ENCODE peak calls at places on chromosomes 2 and 18, in five cellular contexts. Z, R, V, X and F are unnamed samples.
A peak's percentile ranks its signal among the peaks of the same experiment; 100 is the strongest.

GRCh38 chr2:143284087-143284675 is 155.0 kb downstream of the ARHGAP15 start:
- DNase-seq in Z (no peak), R (peak; percentile 75), V (no peak), X (no peak), F (peak; percentile 1)

GRCh38 chr2:28956890-28957289 is 24.2 kb upstream of the TOGARAM2 start:
- DNase-seq in Z (no peak), R (no peak), V (peak; percentile 29), X (no peak), F (no peak)

GRCh38 chr2:162175720-162176119 is 23.7 kb upstream of the GCG start:
- DNase-seq in Z (no peak), R (no peak), V (no peak), X (no peak), F (no peak)

GRCh38 chr18:74595425-74595824 is 2.2 kb upstream of the ZNF407 start:
- DNase-seq in Z (no peak), R (no peak), V (no peak), X (no peak), F (no peak)

GRCh38 chr18:23225518-23225917 is 90.2 kb downstream of the CABLES1 start:
- DNase-seq in Z (no peak), R (no peak), V (no peak), X (no peak), F (peak; percentile 42)

GRCh38 chr18:73120626-73121025 is 252.8 kb upstream of the NETO1 start:
- DNase-seq in Z (no peak), R (no peak), V (no peak), X (no peak), F (no peak)

GRCh38 chr2:101546376-101547058 is 71.6 kb upstream of the RFX8 start:
- DNase-seq in Z (no peak), R (peak; percentile 80), V (no peak), X (no peak), F (no peak)

GRCh38 chr2:188664391-188664790 is 309.8 kb upstream of the COL3A1 start:
- DNase-seq in Z (no peak), R (no peak), V (no peak), X (no peak), F (no peak)

GRCh38 chr2:1493361-1494126 is 80.3 kb downstream of the TPO start:
- DNase-seq in Z (peak; percentile 80), R (no peak), V (no peak), X (peak; percentile 1), F (no peak)

GRCh38 chr2:206323486-206323885 is 49.0 kb downstream of the ZDBF2 start:
- DNase-seq in Z (no peak), R (no peak), V (no peak), X (no peak), F (no peak)

GRCh38 chr18:53442415-53442783 is 782.1 kb downstream of the MBD2 start:
- DNase-seq in Z (no peak), R (no peak), V (no peak), X (no peak), F (no peak)

GRCh38 chr2:187148059-187148714 is 299.2 kb upstream of the ZSWIM2 start:
- DNase-seq in Z (no peak), R (no peak), V (no peak), X (no peak), F (no peak)

GRCh38 chr2:47867205-47867604 is 39.1 kb downstream of the FBXO11 start:
- DNase-seq in Z (no peak), R (no peak), V (peak; percentile 41), X (no peak), F (peak; percentile 17)

GRCh38 chr2:232577841-232578240 is 27.4 kb downstream of the EIF4E2 start:
- DNase-seq in Z (no peak), R (no peak), V (no peak), X (no peak), F (no peak)

GRCh38 chr18:11149441-11150270 is at the start of gene PIEZO2:
- DNase-seq in Z (peak; percentile 30), R (no peak), V (peak; percentile 49), X (peak; percentile 61), F (peak; percentile 84)

GRCh38 chr2:137935591-137935990 is 28.7 kb upstream of the HNMT start:
- DNase-seq in Z (no peak), R (no peak), V (no peak), X (no peak), F (no peak)

DNA sequence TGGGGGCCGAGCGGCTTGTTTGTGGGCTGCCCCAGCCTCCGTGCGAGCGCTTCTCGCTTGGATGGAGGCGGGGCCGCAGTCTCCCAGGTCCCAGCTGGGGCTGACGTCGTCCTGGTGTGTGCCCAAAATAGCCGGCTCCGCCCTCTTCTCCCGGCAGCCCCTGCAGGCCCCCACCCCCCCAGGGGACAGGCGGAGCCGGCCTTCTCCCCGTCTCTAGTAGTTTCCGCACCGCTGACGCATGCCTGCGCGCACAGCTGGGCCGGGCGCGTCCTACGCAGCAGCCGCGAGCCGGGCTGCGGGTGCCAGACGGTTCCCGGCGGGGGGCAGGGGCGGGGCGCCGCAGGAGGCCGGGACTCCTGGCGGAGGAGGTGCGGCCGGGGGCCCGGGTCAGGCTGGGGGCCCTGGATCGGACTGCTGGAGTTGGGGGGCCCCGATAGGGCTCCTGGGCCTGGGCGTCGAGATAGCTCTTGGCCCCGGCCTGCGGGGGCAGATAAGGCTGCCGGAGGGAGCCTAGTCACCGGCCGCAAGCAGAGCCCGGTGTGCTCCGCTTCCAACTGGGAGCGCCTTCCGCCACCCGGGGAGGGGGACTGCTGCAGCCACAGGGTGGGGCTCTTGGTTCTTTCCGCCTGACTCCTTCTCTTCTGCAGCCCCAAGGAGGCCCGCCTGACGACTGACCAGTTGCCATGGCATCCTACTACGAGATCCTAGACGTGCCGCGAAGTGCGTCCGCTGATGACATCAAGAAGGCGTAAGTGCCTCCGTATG is at the start of gene DNAJB2:
- DNase-seq in Z (peak; percentile 99), R (peak; percentile 99), V (peak; percentile 99), X (peak; percentile 99), F (peak; percentile 95)
- TF ChIP-seq POLR2A in Z (peak; percentile 89), R (no peak), V (peak; percentile 93), X (peak; percentile 97), F (peak; percentile 78)

GRCh38 chr18:46104128-46104911 is at the start of gene HAUS1:
- DNase-seq in Z (peak; percentile 95), R (peak; percentile 91), V (peak; percentile 93), X (peak; percentile 92), F (peak; percentile 56)
- TF ChIP-seq POLR2A in Z (peak; percentile 77), R (peak; percentile 61), V (peak; percentile 79), X (peak; percentile 65), F (peak; percentile 63)

DNA sequence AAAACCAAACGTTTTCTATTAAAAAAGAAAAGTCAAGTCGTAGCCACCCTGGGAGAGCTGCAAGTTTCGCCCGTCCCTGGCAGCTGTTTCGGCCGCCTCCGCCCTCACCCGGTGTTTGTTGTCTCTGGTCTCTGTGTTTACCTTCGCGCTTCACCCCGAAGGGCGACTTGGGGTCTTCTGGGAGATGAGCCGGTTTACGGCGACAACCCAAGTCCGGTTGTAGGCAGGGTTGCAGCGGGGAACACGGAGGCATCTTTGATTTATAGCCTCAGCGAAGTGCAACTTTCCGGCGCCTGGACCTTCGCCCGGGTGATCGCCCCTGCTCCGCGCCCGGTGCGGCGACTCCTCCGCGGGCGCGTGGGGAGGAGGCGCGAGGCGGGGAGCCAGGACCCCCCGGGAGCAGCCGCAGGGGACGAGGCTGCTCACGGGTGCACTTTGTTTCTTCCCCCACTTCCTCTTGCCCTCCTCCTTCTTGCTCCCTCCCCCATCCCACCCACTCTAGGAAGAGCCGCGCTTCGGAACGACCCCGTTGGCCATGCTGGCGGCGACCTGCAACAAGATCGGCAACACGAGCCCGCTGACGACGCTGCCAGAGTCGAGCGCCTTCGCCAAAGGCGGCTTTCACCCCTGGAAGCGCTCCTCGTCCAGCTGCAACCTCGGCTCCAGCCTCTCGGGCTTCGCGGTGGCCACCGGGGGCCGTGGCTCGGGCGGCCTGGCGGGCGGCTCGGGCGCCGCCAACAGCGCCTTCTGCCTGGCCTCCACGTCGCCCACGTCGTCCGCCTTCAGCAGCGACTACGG is 1.1 kb downstream of the SP9 start:
- DNase-seq in Z (no peak), R (peak; percentile 60), V (no peak), X (no peak), F (peak; percentile 63)
- TF ChIP-seq POLR2A in Z (no peak), R (no peak), V (no peak), X (no peak), F (no peak)

GRCh38 chr2:15818881-15819280 is 121.5 kb upstream of the MYCN start:
- DNase-seq in Z (no peak), R (no peak), V (no peak), X (no peak), F (no peak)

GRCh38 chr2:15816674-15817406 is 123.5 kb upstream of the MYCN start:
- DNase-seq in Z (no peak), R (no peak), V (no peak), X (no peak), F (no peak)

GRCh38 chr2:15818186-15818795 is 122.1 kb upstream of the MYCN start:
- DNase-seq in Z (no peak), R (no peak), V (no peak), X (no peak), F (no peak)

GRCh38 chr2:15816226-15816625 is 124.1 kb upstream of the MYCN start:
- DNase-seq in Z (no peak), R (no peak), V (no peak), X (no peak), F (no peak)

DNA sequence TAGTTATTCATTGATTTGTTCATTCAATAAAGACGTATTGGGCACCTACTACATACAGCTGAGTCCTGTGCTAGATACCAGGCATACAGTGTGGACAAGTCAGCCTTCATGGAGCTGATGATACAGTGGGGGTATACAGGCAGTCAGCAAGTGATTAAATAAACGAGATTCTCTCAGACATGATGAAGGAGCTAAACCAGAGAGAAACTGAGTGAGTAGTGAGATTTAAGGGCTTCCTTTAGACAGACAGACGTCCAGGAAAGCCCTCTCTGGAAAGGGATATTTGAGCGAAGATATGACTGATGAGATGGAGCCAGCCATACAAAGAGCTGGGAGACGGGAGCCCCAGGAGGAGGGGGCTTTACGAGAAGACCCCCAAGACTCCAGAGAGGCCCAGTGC is 122.6 kb upstream of the MYCN start:
- DNase-seq in Z (no peak), R (no peak), V (no peak), X (no peak), F (no peak)
- TF ChIP-seq POLR2A in Z (no peak), R (no peak), V (no peak), X (no peak), F (no peak)

GRCh38 chr2:72759755-72760154 is 66.1 kb downstream of the EXOC6B start:
- DNase-seq in Z (no peak), R (no peak), V (no peak), X (peak; percentile 40), F (no peak)
- TF ChIP-seq POLR2A in Z (no peak), R (no peak), V (no peak), X (peak; percentile 42), F (no peak)

DNA sequence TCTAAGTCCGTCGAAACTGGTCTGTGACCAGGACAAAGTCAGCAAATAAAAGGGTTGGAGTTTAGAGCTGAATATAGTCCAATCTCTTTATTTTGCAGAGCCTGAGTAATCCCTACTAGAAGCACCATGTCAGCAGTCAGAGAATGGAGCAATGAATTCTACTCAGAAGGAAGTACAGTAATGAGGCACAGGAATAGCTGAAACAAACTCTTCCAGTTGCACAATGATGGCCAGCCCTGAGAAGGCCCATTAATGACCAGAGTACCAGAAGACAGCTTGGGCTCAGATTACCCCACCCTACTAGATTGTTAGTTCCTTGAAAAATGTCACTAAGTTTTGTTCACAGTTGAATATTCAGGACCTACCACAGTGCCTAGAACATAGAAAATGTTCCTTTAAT is 40.3 kb upstream of the SCG2 start:
- DNase-seq in Z (no peak), R (no peak), V (no peak), X (no peak), F (no peak)
- TF ChIP-seq POLR2A in Z (no peak), R (no peak), V (no peak), X (no peak), F (no peak)

GRCh38 chr2:190501702-190502407 is 32.7 kb downstream of the NEMP2 start:
- DNase-seq in Z (no peak), R (no peak), V (no peak), X (no peak), F (no peak)
- TF ChIP-seq POLR2A in Z (no peak), R (no peak), V (no peak), X (no peak), F (no peak)

GRCh38 chr2:215870986-215871385 is 142.4 kb downstream of the MREG start:
- DNase-seq in Z (no peak), R (peak; percentile 37), V (no peak), X (no peak), F (no peak)
- TF ChIP-seq POLR2A in Z (no peak), R (no peak), V (no peak), X (no peak), F (no peak)